ENCODE peak calls at places on chromosomes 1 and 21, in ten cellular contexts. P is tibial nerve, I is ovary, V is sigmoid colon, Q is IMR-90, M is adrenal gland, O is HCT116, D is endothelial cell of umbilical vein, S is body of pancreas, R is gastrocnemius medialis. N is an unnamed sample. For H3K27me3, the result is how much of the 10 kb centered on the place peaks cover.

GRCh38 chr1:41341756-41342562 is 19.3 kb upstream of the FOXO6 start:
- DNase-seq in S (peak), R (peak), Q (no peak), D (peak), V (no peak), I (peak), M (no peak), O (no peak), P (no peak), N (no peak)

GRCh38 chr1:227318852-227319607 is 738 bp upstream of the CDC42BPA start:
- DNase-seq in O (no peak), V (peak), I (peak), R (peak), S (peak), P (no peak), M (peak), D (peak), Q (peak), N (peak)

GRCh38 chr1:155719703-155720102 is 30.8 kb downstream of the DAP3 start:
- DNase-seq in S (no peak), Q (no peak), I (no peak), P (no peak), V (no peak), R (no peak), O (no peak), M (no peak), D (no peak), N (no peak)

GRCh38 chr21:33238146-33238545 is 8.4 kb downstream of the IFNAR2 start:
- DNase-seq in Q (no peak), D (no peak), P (no peak), V (no peak), I (no peak), S (no peak), M (no peak), R (no peak), O (no peak), N (no peak)

GRCh38 chr1:73627723-73628122 is 570.3 kb downstream of the LRRIQ3 start:
- DNase-seq in Q (no peak), M (no peak), D (peak), R (no peak), S (no peak), O (no peak), I (no peak), V (no peak), P (no peak), N (no peak)

GRCh38 chr1:116909511-116910378 is at the start of gene PTGFRN:
- DNase-seq in I (peak), V (peak), P (no peak), R (no peak), M (peak), D (peak), Q (peak), S (peak), O (peak), N (peak)

GRCh38 chr1:165168466-165168865 is 188.0 kb downstream of the LMX1A start:
- DNase-seq in R (no peak), V (no peak), I (no peak), D (no peak), P (no peak), S (no peak), O (no peak), Q (no peak), M (no peak), N (no peak)

GRCh38 chr1:53061859-53062714 is at the start of gene PODN:
- DNase-seq in D (no peak), R (no peak), O (no peak), Q (no peak), S (peak), V (peak), I (peak), P (peak), M (no peak), N (peak)

GRCh38 chr1:219092206-219092605 is 81.5 kb upstream of the LYPLAL1 start:
- DNase-seq in D (no peak), M (no peak), R (no peak), I (no peak), Q (peak), V (no peak), O (no peak), P (no peak), S (no peak), N (no peak)

GRCh38 chr1:54806931-54807611 is 5.9 kb upstream of the TTC22 start:
- DNase-seq in R (no peak), V (no peak), S (no peak), P (no peak), I (no peak), O (peak), Q (peak), D (no peak), M (no peak), N (no peak)

GRCh38 chr1:3670823-3671251 is 18.5 kb downstream of the TP73 start:
- DNase-seq in S (no peak), Q (no peak), I (no peak), P (no peak), R (no peak), O (no peak), D (no peak), M (no peak), V (peak), N (peak)

GRCh38 chr1:2857521-2857920 is 56.0 kb upstream of the TTC34 start:
- DNase-seq in R (no peak), V (no peak), O (no peak), Q (no peak), S (no peak), M (no peak), P (no peak), D (no peak), I (no peak), N (peak)

GRCh38 chr1:41317356-41317755 is 43.9 kb upstream of the FOXO6 start:
- DNase-seq in D (no peak), M (no peak), R (no peak), O (no peak), V (no peak), P (no peak), S (no peak), I (no peak), Q (no peak), N (no peak)

GRCh38 chr1:184036517-184036949 is 995 bp downstream of the COLGALT2 start:
- DNase-seq in S (peak), Q (no peak), O (no peak), D (peak), R (peak), P (peak), I (no peak), V (peak), M (peak), N (peak)

GRCh38 chr1:182671779-182672486 is 12.5 kb downstream of the RGS8 start:
- DNase-seq in D (no peak), I (no peak), M (no peak), V (no peak), O (no peak), S (peak), Q (no peak), P (no peak), R (no peak), N (no peak)

GRCh38 chr1:16145030-16145987 is 10.6 kb downstream of the EPHA2 start:
- DNase-seq in V (peak), S (peak), M (peak), O (peak), D (peak), R (no peak), P (no peak), I (peak), Q (peak), N (peak)

GRCh38 chr1:51969038-51969705 is 21.3 kb downstream of the RAB3B start:
- DNase-seq in S (no peak), Q (peak), I (no peak), M (peak), R (no peak), O (no peak), D (no peak), P (no peak), V (no peak), N (no peak)

GRCh38 chr1:32647308-32648134 is 2.8 kb downstream of the ZBTB8OS start:
- DNase-seq in O (no peak), P (no peak), V (no peak), I (no peak), S (no peak), R (no peak), Q (no peak), M (no peak), D (no peak), N (no peak)

GRCh38 chr1:63317814-63318156 is 4.6 kb upstream of the FOXD3 start:
- DNase-seq in P (no peak), S (no peak), R (no peak), V (no peak), Q (no peak), I (no peak), M (no peak), D (no peak), O (no peak), N (no peak)

GRCh38 chr1:185249563-185249962 is 67.5 kb downstream of the IVNS1ABP start:
- DNase-seq in P (no peak), M (no peak), I (no peak), Q (no peak), O (no peak), V (no peak), S (peak), D (peak), R (no peak), N (no peak)

GRCh38 chr1:107477233-107477632 is 336.4 kb downstream of the NTNG1 start:
- DNase-seq in I (no peak), D (no peak), M (no peak), O (no peak), R (no peak), Q (no peak), S (no peak), P (no peak), V (no peak), N (no peak)

GRCh38 chr1:56754713-56755505 is 64.3 kb downstream of the FYB2 start:
- DNase-seq in O (no peak), S (no peak), R (no peak), M (no peak), Q (no peak), P (no peak), V (no peak), I (no peak), D (no peak), N (no peak)

GRCh38 chr1:162144853-162145252 is 75.4 kb downstream of the NOS1AP start:
- DNase-seq in P (no peak), D (no peak), V (no peak), M (no peak), I (no peak), R (no peak), O (peak), Q (no peak), S (no peak), N (no peak)

GRCh38 chr1:240854367-240854766 is 242.4 kb upstream of the GREM2 start:
- DNase-seq in R (no peak), S (no peak), D (no peak), V (no peak), I (no peak), P (no peak), Q (peak), O (no peak), M (no peak), N (no peak)

GRCh38 chr1:41282679-41283317 is 40.7 kb upstream of the SCMH1 start:
- DNase-seq in R (no peak), M (peak), D (peak), P (no peak), I (peak), V (no peak), Q (peak), O (peak), S (peak), N (no peak)

GRCh38 chr1:32101233-32101681 is 6.6 kb upstream of the KPNA6 start:
- DNase-seq in S (no peak), D (no peak), R (no peak), M (no peak), P (no peak), Q (peak), V (no peak), O (no peak), I (no peak), N (no peak)

GRCh38 chr1:222643937-222644648 is 26.2 kb downstream of the MIA3 start:
- DNase-seq in S (peak), P (peak), O (peak), I (peak), Q (peak), D (peak), R (peak), M (peak), V (peak), N (peak)
- TF ChIP-seq POLR2A in S (peak), P (peak), O (no peak), I (peak), Q (peak), D (peak), R (peak), M (peak), V (peak), N (peak)

GRCh38 chr1:7264101-7264500 is 478.8 kb downstream of the CAMTA1 start:
- DNase-seq in D (no peak), Q (no peak), M (no peak), I (no peak), O (no peak), S (no peak), V (no peak), R (no peak), P (no peak), N (no peak)

GRCh38 chr1:7258622-7259135 is 473.4 kb downstream of the CAMTA1 start:
- DNase-seq in O (no peak), V (no peak), Q (no peak), M (no peak), D (no peak), P (no peak), R (no peak), I (no peak), S (no peak), N (no peak)

GRCh38 chr1:7262611-7263010 is 477.4 kb downstream of the CAMTA1 start:
- DNase-seq in M (no peak), V (no peak), Q (no peak), D (no peak), O (no peak), S (peak), R (no peak), I (no peak), P (no peak), N (no peak)

GRCh38 chr1:7259955-7260354 is 474.7 kb downstream of the CAMTA1 start:
- DNase-seq in O (no peak), Q (no peak), D (no peak), M (no peak), R (no peak), P (no peak), I (no peak), S (no peak), V (no peak), N (no peak)

DNA sequence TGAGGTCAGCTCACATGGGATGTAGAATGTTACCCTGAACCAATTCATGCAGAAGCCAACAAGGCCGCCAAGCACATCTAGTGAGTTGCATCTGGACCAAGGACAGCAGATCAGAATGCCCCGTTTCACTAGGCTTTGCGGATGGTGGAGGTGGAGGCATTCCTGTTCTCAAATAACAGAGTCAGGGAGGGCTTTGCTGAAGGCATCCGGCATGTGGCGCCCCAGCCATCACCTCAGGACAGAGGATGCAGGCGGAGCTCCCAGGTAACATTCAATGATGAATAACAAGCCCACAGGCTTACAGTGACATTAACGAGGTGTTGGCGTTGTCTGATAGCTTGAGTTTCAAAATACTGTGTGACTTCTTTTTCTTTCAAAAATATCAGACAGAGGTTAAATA is 476.2 kb downstream of the CAMTA1 start:
- DNase-seq in P (no peak), R (no peak), D (no peak), Q (no peak), O (no peak), M (no peak), V (no peak), S (no peak), I (no peak), N (no peak)
- H3K27me3 ChIP-seq in P (under half), R (under half), D (under half), Q (under half), O (under half), M (under half), V (under half), S (under half), I (under half), N (under half)

GRCh38 chr21:46128106-46128982 is 27.0 kb downstream of the FTCD start:
- DNase-seq in V (peak), P (no peak), Q (no peak), O (no peak), M (no peak), R (no peak), I (no peak), S (no peak), D (no peak), N (peak)

GRCh38 chr21:46131721-46132651 is 23.4 kb downstream of the FTCD start:
- DNase-seq in D (no peak), V (no peak), R (no peak), Q (no peak), S (no peak), I (no peak), M (no peak), O (no peak), P (no peak), N (peak)

GRCh38 chr21:46128983-46129571 is 26.3 kb downstream of the FTCD start:
- DNase-seq in P (no peak), Q (no peak), D (no peak), V (peak), R (no peak), M (no peak), O (no peak), S (no peak), I (no peak), N (peak)

GRCh38 chr21:46129846-46130651 is 25.3 kb downstream of the FTCD start:
- DNase-seq in O (no peak), S (no peak), Q (no peak), M (no peak), P (no peak), I (no peak), D (no peak), R (no peak), V (no peak), N (peak)

GRCh38 chr21:46130721-46131720 is 24.4 kb downstream of the FTCD start:
- DNase-seq in D (no peak), P (no peak), Q (no peak), V (no peak), M (no peak), S (no peak), O (no peak), R (no peak), I (no peak), N (peak)
- H3K27ac ChIP-seq in D (no peak), P (no peak), Q (no peak), V (peak), M (no peak), S (no peak), O (no peak), R (no peak), I (no peak), N (no peak)

DNA sequence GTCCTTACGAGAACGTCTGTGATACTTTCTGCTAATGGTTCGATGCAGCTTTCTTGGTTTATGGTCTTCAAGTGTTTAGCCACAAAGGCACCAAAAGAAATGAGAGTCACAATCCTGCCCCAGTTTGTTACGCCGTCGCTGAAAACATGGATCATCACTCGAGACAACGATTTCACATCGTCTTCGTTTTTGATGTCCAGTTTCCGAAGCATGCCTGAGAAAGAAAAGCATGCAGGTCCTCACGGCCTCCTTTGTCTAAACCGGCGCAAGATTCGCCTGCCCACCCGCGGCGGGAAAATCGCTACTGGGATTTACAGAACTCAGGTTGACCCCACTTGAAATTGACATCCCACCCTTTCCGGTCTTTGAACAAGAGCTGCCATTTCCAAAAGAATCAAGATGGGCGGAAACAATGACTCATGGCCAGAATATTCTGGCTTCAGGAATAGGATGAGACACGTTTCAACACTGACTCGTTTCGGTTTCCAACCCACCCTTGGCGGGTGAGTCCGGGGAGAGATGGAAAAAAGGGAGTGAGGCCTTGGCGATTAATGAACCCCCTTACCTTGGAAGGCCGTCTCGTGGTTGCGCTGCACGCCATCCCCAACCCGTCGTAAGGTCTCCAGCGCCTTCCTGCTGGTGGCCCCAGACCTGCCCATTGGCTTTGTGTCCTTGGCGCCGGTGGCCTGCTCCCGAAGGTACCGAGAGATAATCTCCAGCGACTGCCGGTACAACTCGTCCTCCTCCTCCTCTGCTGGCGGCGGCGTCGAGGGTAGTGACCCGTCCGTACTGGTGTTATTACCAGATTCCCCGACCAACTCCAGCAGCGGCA is 916 bp downstream of the MCL1 start:
- DNase-seq in P (no peak), M (peak), V (peak), S (peak), I (peak), O (no peak), Q (peak), R (peak), D (peak), N (peak)
- TF ChIP-seq POLR2A in P (peak), M (peak), V (peak), S (no peak), I (no peak), O (no peak), Q (no peak), R (peak), D (peak), N (peak)

GRCh38 chr1:148310807-148311206 is 158.7 kb upstream of the NBPF11 start:
- DNase-seq in M (no peak), S (no peak), R (no peak), P (no peak), I (no peak), Q (no peak), O (no peak), V (no peak), D (no peak), N (no peak)
- H3K27me3 ChIP-seq in M (half or more), S (under half), R (under half), P (under half), I (under half), Q (under half), O (under half), V (under half), D (half or more), N (half or more)

GRCh38 chr1:10640079-10640578 is 156.3 kb downstream of the CASZ1 start:
- DNase-seq in D (no peak), S (peak), Q (no peak), R (no peak), O (no peak), I (no peak), M (no peak), V (no peak), P (no peak), N (peak)

GRCh38 chr1:10639301-10640078 is 157.0 kb downstream of the CASZ1 start:
- DNase-seq in S (no peak), V (no peak), R (no peak), D (no peak), P (no peak), O (no peak), M (no peak), Q (no peak), I (no peak), N (no peak)

GRCh38 chr1:10637400-10637799 is 159.0 kb downstream of the CASZ1 start:
- DNase-seq in R (no peak), M (no peak), S (no peak), I (no peak), Q (no peak), P (no peak), D (no peak), V (peak), O (no peak), N (no peak)

GRCh38 chr1:10637833-10638558 is 158.4 kb downstream of the CASZ1 start:
- DNase-seq in V (peak), Q (no peak), M (no peak), R (no peak), D (no peak), P (no peak), S (no peak), I (no peak), O (no peak), N (no peak)

GRCh38 chr1:10638559-10639300 is 157.7 kb downstream of the CASZ1 start:
- DNase-seq in D (no peak), Q (no peak), M (no peak), S (no peak), O (no peak), R (no peak), I (no peak), P (no peak), V (no peak), N (no peak)
- H3K27ac ChIP-seq in D (no peak), Q (no peak), M (no peak), S (no peak), O (no peak), R (peak), I (no peak), P (peak), V (peak), N (no peak)

GRCh38 chr1:186680031-186681012 is at the start of gene PTGS2:
- DNase-seq in P (peak), Q (peak), S (peak), D (peak), R (peak), O (peak), I (peak), V (peak), M (peak), N (peak)
- TF ChIP-seq POLR2A in P (peak), Q (peak), S (no peak), D (peak), R (peak), O (no peak), I (peak), V (peak), M (peak), N (no peak)